ENCODE peak calls at places on chromosomes 6 and 20, in seven cellular contexts. I is EL; X is activated T-helper 9 cell treated with anti-CD3 and anti-CD28 coated beads, Interleukin-2, amount 50 U/mL, for 16 hours; Y is cardiac fibroblast; G is GM12878; A is activated CD8-positive, alpha-beta memory T cell treated with anti-CD3 and anti-CD28 coated beads, Interleukin-2, amount 50 U/mL, for 48 hours; U is nephron progenitor cell. F is an unnamed sample.

GRCh38 chr6:152391179-152391880 is 245.8 kb downstream of the SYNE1 start:
- DNase-seq in I (no peak), X (no peak), Y (no peak), G (no peak), A (no peak), U (no peak), F (no peak)

GRCh38 chr20:437787-438486 is 24.4 kb downstream of the TBC1D20 start:
- DNase-seq in I (no peak), X (no peak), Y (no peak), G (no peak), A (peak), U (no peak), F (no peak)

GRCh38 chr6:28981391-28981832 is 23.7 kb downstream of the ZNF311 start:
- DNase-seq in I (peak), X (peak), Y (peak), G (peak), A (peak), U (peak), F (peak)

GRCh38 chr6:168247456-168248147 is 72.0 kb downstream of the DACT2 start:
- DNase-seq in I (no peak), X (no peak), Y (no peak), G (no peak), A (no peak), U (no peak), F (peak)

GRCh38 chr6:44966449-44967091 is 361.6 kb upstream of the RUNX2 start:
- DNase-seq in I (peak), X (no peak), Y (peak), G (no peak), A (no peak), U (no peak), F (no peak)

GRCh38 chr6:141105481-141105880 is 1027.2 kb upstream of the GJE1 start:
- DNase-seq in I (peak), X (no peak), Y (peak), G (no peak), A (no peak), U (peak), F (peak)

GRCh38 chr6:122289721-122290501 is 109.5 kb upstream of the HSF2 start:
- DNase-seq in I (peak), X (no peak), Y (peak), G (no peak), A (no peak), U (no peak), F (peak)

GRCh38 chr6:3162565-3163247 is 5.4 kb upstream of the TUBB2A start:
- DNase-seq in I (peak), X (peak), Y (peak), G (no peak), A (peak), U (peak), F (peak)

GRCh38 chr20:34627458-34627857 is 49.4 kb downstream of the PIGU start:
- DNase-seq in I (no peak), X (no peak), Y (no peak), G (no peak), A (no peak), U (no peak), F (no peak)

GRCh38 chr6:16130932-16131387 is 2.1 kb downstream of the MYLIP start:
- DNase-seq in I (peak), X (no peak), Y (peak), G (peak), A (no peak), U (peak), F (peak)

GRCh38 chr6:54419885-54420284 is 111.6 kb downstream of the TINAG start:
- DNase-seq in I (peak), X (no peak), Y (peak), G (no peak), A (no peak), U (no peak), F (no peak)

GRCh38 chr6:154156135-154156948 is 117.3 kb downstream of the OPRM1 start:
- DNase-seq in I (peak), X (peak), Y (peak), G (no peak), A (peak), U (peak), F (no peak)

GRCh38 chr20:15265910-15266309 is 928.5 kb upstream of the FLRT3 start:
- DNase-seq in I (no peak), X (no peak), Y (no peak), G (no peak), A (no peak), U (no peak), F (no peak)

GRCh38 chr6:164106345-164106769 is 691.8 kb downstream of the QKI start:
- DNase-seq in I (peak), X (no peak), Y (peak), G (no peak), A (no peak), U (peak), F (peak)

GRCh38 chr6:155795173-155795796 is 339.6 kb upstream of the NOX3 start:
- DNase-seq in I (peak), X (no peak), Y (peak), G (no peak), A (no peak), U (no peak), F (no peak)

GRCh38 chr20:45138451-45139300 is 14.4 kb upstream of the WFDC12 start:
- DNase-seq in I (peak), X (peak), Y (peak), G (no peak), A (peak), U (peak), F (peak)

GRCh38 chr6:4291453-4292403 is 156.4 kb upstream of the ECI2 start:
- DNase-seq in I (peak), X (no peak), Y (peak), G (no peak), A (no peak), U (no peak), F (peak)

GRCh38 chr20:25566821-25567220 is 18.5 kb downstream of the NINL start:
- DNase-seq in I (no peak), X (no peak), Y (no peak), G (no peak), A (no peak), U (no peak), F (no peak)

GRCh38 chr6:35489995-35490791 is 6.7 kb downstream of the TEAD3 start:
- DNase-seq in I (peak), X (no peak), Y (peak), G (no peak), A (no peak), U (peak), F (peak)

GRCh38 chr20:7985916-7986315 is 33.6 kb downstream of the TMX4 start:
- DNase-seq in I (no peak), X (no peak), Y (no peak), G (no peak), A (no peak), U (no peak), F (no peak)

GRCh38 chr6:1821188-1822183 is 211.8 kb downstream of the FOXC1 start:
- DNase-seq in I (peak), X (no peak), Y (peak), G (peak), A (no peak), U (peak), F (no peak)

GRCh38 chr6:129901910-129902309 is 40.8 kb upstream of the TMEM244 start:
- DNase-seq in I (no peak), X (no peak), Y (no peak), G (no peak), A (no peak), U (no peak), F (no peak)

GRCh38 chr6:121620002-121620740 is 184.7 kb downstream of the GJA1 start:
- DNase-seq in I (no peak), X (no peak), Y (no peak), G (no peak), A (no peak), U (no peak), F (no peak)

GRCh38 chr20:47464380-47465101 is 37.1 kb upstream of the NCOA3 start:
- DNase-seq in I (peak), X (no peak), Y (peak), G (no peak), A (no peak), U (no peak), F (peak)

GRCh38 chr20:11919571-11919970 is 1.9 kb downstream of the BTBD3 start:
- DNase-seq in I (no peak), X (no peak), Y (no peak), G (no peak), A (no peak), U (no peak), F (no peak)

GRCh38 chr6:51725155-51725554 is 362.3 kb downstream of the PKHD1 start:
- DNase-seq in I (no peak), X (no peak), Y (no peak), G (no peak), A (no peak), U (no peak), F (no peak)

GRCh38 chr6:144581807-144582537 is 296.8 kb downstream of the UTRN start:
- DNase-seq in I (peak), X (no peak), Y (peak), G (no peak), A (no peak), U (peak), F (peak)

GRCh38 chr6:56101141-56101553 is 146.2 kb downstream of the COL21A1 start:
- DNase-seq in I (peak), X (no peak), Y (peak), G (no peak), A (no peak), U (no peak), F (no peak)

GRCh38 chr6:152086223-152086873 is 278.9 kb downstream of the ESR1 start:
- DNase-seq in I (no peak), X (no peak), Y (no peak), G (no peak), A (no peak), U (no peak), F (no peak)

GRCh38 chr6:149129401-149130077 is 188.0 kb upstream of the TAB2 start:
- DNase-seq in I (peak), X (no peak), Y (peak), G (no peak), A (no peak), U (no peak), F (no peak)

GRCh38 chr20:22288957-22289356 is 295.4 kb downstream of the FOXA2 start:
- DNase-seq in I (no peak), X (no peak), Y (no peak), G (no peak), A (no peak), U (no peak), F (no peak)

GRCh38 chr20:235891-236290 is 8.8 kb downstream of the DEFB129 start:
- DNase-seq in I (peak), X (no peak), Y (peak), G (no peak), A (no peak), U (no peak), F (no peak)

GRCh38 chr6:63740709-63741108 is 105.1 kb downstream of the PHF3 start:
- DNase-seq in I (peak), X (no peak), Y (peak), G (no peak), A (no peak), U (no peak), F (no peak)

GRCh38 chr20:47230811-47231256 is 125.7 kb downstream of the ZMYND8 start:
- DNase-seq in I (peak), X (no peak), Y (no peak), G (no peak), A (no peak), U (no peak), F (peak)

GRCh38 chr20:49339123-49339522 is 61.3 kb upstream of the ZNFX1 start:
- DNase-seq in I (no peak), X (no peak), Y (no peak), G (no peak), A (no peak), U (no peak), F (no peak)

GRCh38 chr6:72037006-72037405 is 150.7 kb downstream of the RIMS1 start:
- DNase-seq in I (no peak), X (no peak), Y (no peak), G (no peak), A (no peak), U (no peak), F (no peak)

GRCh38 chr20:63316502-63316921 is 23.5 kb downstream of the COL20A1 start:
- DNase-seq in I (no peak), X (no peak), Y (no peak), G (no peak), A (no peak), U (no peak), F (no peak)

F was measured in retina.